ENCODE peak calls at places on chromosomes 2 and 18, in six cellular contexts. V, Z, C, E, A and O are unnamed samples.
A peak's percentile ranks its signal among the peaks of the same experiment; 100 is the strongest.

GRCh38 chr2:234951386-234952269 is at the start of gene SH3BP4:
- DNase-seq in V (peak; percentile 54), Z (peak; percentile 92), C (peak; percentile 92), E (no peak), A (no peak), O (no peak)

GRCh38 chr18:21262244-21262643 is 20.2 kb downstream of the GREB1L start:
- DNase-seq in V (no peak), Z (no peak), C (no peak), E (no peak), A (no peak), O (no peak)

GRCh38 chr2:102166189-102166845 is 20.5 kb upstream of the IL1RL2 start:
- DNase-seq in V (peak; percentile 67), Z (peak; percentile 51), C (peak; percentile 86), E (no peak), A (no peak), O (no peak)

GRCh38 chr18:79707671-79708070 is 28.1 kb downstream of the CTDP1 start:
- DNase-seq in V (no peak), Z (no peak), C (no peak), E (no peak), A (no peak), O (no peak)

GRCh38 chr18:1760901-1761300 is 810.4 kb downstream of the METTL4 start:
- DNase-seq in V (no peak), Z (no peak), C (no peak), E (no peak), A (no peak), O (no peak)

GRCh38 chr2:148674063-148675020 is 29.8 kb downstream of the EPC2 start:
- DNase-seq in V (peak; percentile 50), Z (peak; percentile 62), C (peak; percentile 12), E (no peak), A (no peak), O (peak; percentile 49)

GRCh38 chr2:46229134-46230063 is 67.8 kb upstream of the EPAS1 start:
- DNase-seq in V (peak; percentile 87), Z (peak; percentile 41), C (no peak), E (peak; percentile 50), A (peak; percentile 89), O (no peak)

GRCh38 chr2:81136296-81136695 is 831.7 kb upstream of the LRRTM1 start:
- DNase-seq in V (no peak), Z (no peak), C (no peak), E (no peak), A (no peak), O (no peak)

GRCh38 chr2:84435331-84436081 is 23.6 kb downstream of the SUCLG1 start:
- DNase-seq in V (no peak), Z (no peak), C (peak; percentile 51), E (no peak), A (no peak), O (no peak)

GRCh38 chr2:210389856-210390255 is 74.9 kb upstream of the MYL1 start:
- DNase-seq in V (no peak), Z (no peak), C (no peak), E (no peak), A (no peak), O (no peak)

GRCh38 chr2:129803067-129803466 is 176.4 kb upstream of the RAB6C start:
- DNase-seq in V (no peak), Z (no peak), C (peak; percentile 13), E (no peak), A (no peak), O (no peak)

GRCh38 chr2:226953826-226954225 is 118.0 kb downstream of the RHBDD1 start:
- DNase-seq in V (no peak), Z (no peak), C (no peak), E (no peak), A (no peak), O (no peak)

GRCh38 chr2:40436093-40436475 is 15.8 kb downstream of the SLC8A1 start:
- DNase-seq in V (no peak), Z (no peak), C (peak; percentile 48), E (no peak), A (no peak), O (no peak)

GRCh38 chr2:118981627-118982026 is 39.6 kb downstream of the MARCO start:
- DNase-seq in V (no peak), Z (no peak), C (peak; percentile 8), E (no peak), A (no peak), O (no peak)

GRCh38 chr2:159290289-159290907 is 3.9 kb upstream of the WDSUB1 start:
- DNase-seq in V (peak; percentile 33), Z (no peak), C (peak; percentile 93), E (no peak), A (no peak), O (peak; percentile 78)

GRCh38 chr2:33457588-33458247 is 18.7 kb upstream of the RASGRP3 start:
- DNase-seq in V (no peak), Z (no peak), C (no peak), E (no peak), A (no peak), O (no peak)

GRCh38 chr2:74708883-74709282 is 54.8 kb downstream of the SEMA4F start:
- DNase-seq in V (peak; percentile 35), Z (no peak), C (peak; percentile 40), E (no peak), A (no peak), O (peak; percentile 11)

GRCh38 chr18:13710460-13710859 is 15.9 kb downstream of the FAM210A start:
- DNase-seq in V (no peak), Z (no peak), C (peak; percentile 18), E (no peak), A (no peak), O (no peak)

GRCh38 chr2:215921884-215922283 is 91.5 kb downstream of the MREG start:
- DNase-seq in V (peak; percentile 55), Z (no peak), C (peak; percentile 76), E (no peak), A (no peak), O (no peak)

GRCh38 chr18:27715751-27716150 is 461.2 kb downstream of the CDH2 start:
- DNase-seq in V (no peak), Z (no peak), C (peak; percentile 7), E (no peak), A (no peak), O (peak; percentile 20)

GRCh38 chr2:217746741-217747287 is 256.0 kb downstream of the TNS1 start:
- DNase-seq in V (no peak), Z (no peak), C (peak; percentile 34), E (no peak), A (no peak), O (no peak)

GRCh38 chr2:171966268-171966667 is 33.5 kb upstream of the METAP1D start:
- DNase-seq in V (no peak), Z (no peak), C (no peak), E (no peak), A (no peak), O (no peak)

GRCh38 chr2:138787053-138787666 is 7.0 kb upstream of the NXPH2 start:
- DNase-seq in V (peak; percentile 44), Z (peak; percentile 48), C (peak; percentile 69), E (no peak), A (no peak), O (no peak)

GRCh38 chr18:59994357-59994756 is 94.6 kb downstream of the PMAIP1 start:
- DNase-seq in V (no peak), Z (peak; percentile 7), C (peak; percentile 14), E (no peak), A (no peak), O (peak; percentile 21)

GRCh38 chr18:10455726-10456453 is 1.5 kb downstream of the APCDD1 start:
- DNase-seq in V (no peak), Z (peak; percentile 20), C (no peak), E (no peak), A (no peak), O (no peak)

GRCh38 chr2:54945401-54946219 is 104.6 kb downstream of the RTN4 start:
- DNase-seq in V (peak; percentile 45), Z (no peak), C (peak; percentile 91), E (no peak), A (peak; percentile 15), O (no peak)

DNA sequence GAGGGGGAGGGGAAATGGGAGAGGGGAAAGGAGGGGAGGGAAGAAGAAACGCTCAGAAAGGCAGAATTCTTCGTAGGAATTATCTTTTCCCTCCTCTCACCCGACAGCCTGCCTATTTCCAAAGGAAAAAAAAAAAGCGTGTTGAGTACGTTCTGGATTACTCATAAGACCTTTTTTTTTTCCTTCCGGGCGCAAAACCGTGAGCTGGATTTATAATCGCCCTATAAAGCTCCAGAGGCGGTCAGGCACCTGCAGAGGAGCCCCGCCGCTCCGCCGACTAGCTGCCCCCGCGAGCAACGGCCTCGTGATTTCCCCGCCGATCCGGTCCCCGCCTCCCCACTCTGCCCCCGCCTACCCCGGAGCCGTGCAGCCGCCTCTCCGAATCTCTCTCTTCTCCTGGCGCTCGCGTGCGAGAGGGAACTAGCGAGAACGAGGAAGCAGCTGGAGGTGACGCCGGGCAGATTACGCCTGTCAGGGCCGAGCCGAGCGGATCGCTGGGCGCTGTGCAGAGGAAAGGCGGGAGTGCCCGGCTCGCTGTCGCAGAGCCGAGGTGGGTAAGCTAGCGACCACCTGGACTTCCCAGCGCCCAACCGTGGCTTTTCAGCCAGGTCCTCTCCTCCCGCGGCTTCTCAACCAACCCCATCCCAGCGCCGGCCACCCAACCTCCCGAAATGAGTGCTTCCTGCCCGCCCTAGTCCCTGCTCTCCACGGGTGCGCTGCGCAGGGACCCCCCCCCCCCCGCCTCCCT is at the start of gene GAD1:
- DNase-seq in V (peak; percentile 18), Z (peak; percentile 82), C (peak; percentile 91), E (no peak), A (no peak), O (no peak)
- TF ChIP-seq EZH2 in V (peak; percentile 91), Z (peak; percentile 18), C (no peak), E (no peak), A (no peak), O (no peak)

GRCh38 chr2:152097291-152098032 is 1.4 kb downstream of the CACNB4 start:
- DNase-seq in V (peak; percentile 65), Z (peak; percentile 27), C (peak; percentile 57), E (no peak), A (no peak), O (no peak)
- H3K4me1 ChIP-seq in V (peaks cover 38% of the 10 kb centered on the region), Z (peaks cover 7% of the 10 kb centered on the region), C (peaks cover 7% of the 10 kb centered on the region), E (no peaks in the 10 kb centered on the region), A (peaks cover 8% of the 10 kb centered on the region), O (no peaks in the 10 kb centered on the region)

DNA sequence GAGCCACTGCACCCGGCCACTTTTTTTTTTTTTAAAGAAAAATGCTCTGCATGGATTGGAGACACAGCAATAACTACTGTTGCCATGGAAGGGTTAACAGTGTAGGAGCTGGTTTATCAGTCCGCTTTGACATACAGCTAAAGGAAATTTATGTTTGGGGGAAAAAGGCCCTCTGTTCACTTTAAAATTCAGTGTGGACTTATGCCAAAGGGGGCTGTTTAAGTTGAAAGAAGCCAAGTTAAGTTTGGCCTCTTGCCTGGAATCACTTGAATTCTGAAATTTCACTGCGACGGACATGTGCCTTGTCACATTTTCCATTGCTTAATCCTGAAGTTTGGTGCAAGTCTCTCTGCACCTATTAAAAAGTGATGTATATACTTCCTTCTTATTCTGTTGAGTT is 3.1 kb downstream of the KCNE4 start:
- DNase-seq in V (no peak), Z (no peak), C (peak; percentile 43), E (no peak), A (no peak), O (no peak)
- H3K4me2 ChIP-seq in V (no peak overlapping the region), Z (no peak overlapping the region), C (no peak overlapping the region), E (no peak overlapping the region), A (no peak overlapping the region), O (no peak overlapping the region)

DNA sequence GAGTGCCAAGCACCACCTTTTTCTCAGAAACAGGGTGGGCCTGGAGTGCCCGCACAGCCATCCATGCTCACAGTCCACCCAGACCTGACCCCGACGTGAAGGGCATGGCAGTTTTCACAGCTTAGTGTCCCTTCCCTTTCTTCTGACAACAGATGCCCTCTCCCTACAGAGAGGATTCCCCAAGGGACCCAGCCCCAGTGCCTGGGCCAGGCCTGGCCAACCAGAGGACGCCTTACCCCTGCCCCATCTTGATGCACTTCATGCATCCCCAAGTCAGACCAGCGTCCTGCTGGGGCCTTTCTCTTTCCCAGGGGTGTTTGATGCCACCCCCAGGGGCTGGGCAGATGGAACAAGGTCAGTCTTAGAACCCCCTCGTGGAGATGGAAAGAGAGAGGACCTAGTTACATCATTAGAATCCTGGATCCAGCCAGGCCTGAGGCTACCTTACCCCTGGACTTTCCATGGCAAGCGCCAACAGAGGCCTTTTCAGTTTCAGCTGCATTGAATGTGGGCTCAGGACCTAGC is 3.8 kb downstream of the ANKMY1 start:
- DNase-seq in V (no peak), Z (peak; percentile 0), C (no peak), E (no peak), A (no peak), O (no peak)
- TF ChIP-seq EZH2 in V (no peak), Z (no peak), C (no peak), E (no peak), A (no peak), O (no peak)